ENCODE peak calls at places on chromosome 20, in nine cellular contexts. One of them, this sample, is unnamed.

GRCh38 chr20:51394706-51395105 is 147.8 kb downstream of the NFATC2 start:
- DNase-seq in ACHN: no peak
- DNase-seq in endothelial cell: no peak
- DNase-seq in C1 segment of cervical spinal cord: no peak
- DNase-seq in stimulated activated naive CD8-positive, alpha-beta T cell treated with anti-CD3 and anti-CD28 coated beads, Interleukin-15, amount 100 ng/mL, for 72 hours: no peak
- DNase-seq in suprapubic skin: no peak
- DNase-seq in stimulated activated naive B cell treated with anti-CD40 and anti-IgM and Interleukin-4, amounts not matched to agents 10 μg/mL and 1 μg/mL and 100 μg/mL, for 72 hours: no peak
- DNase-seq in posterior cingulate gyrus: no peak
- DNase-seq in Caki2: no peak
- DNase-seq in this sample: no peak

GRCh38 chr20:50020283-50020682 is 37.5 kb downstream of the SNAI1 start:
- DNase-seq in C1 segment of cervical spinal cord: no peak
- DNase-seq in posterior cingulate gyrus: no peak
- DNase-seq in suprapubic skin: no peak
- DNase-seq in stimulated activated naive B cell treated with anti-CD40 and anti-IgM and Interleukin-4, amounts not matched to agents 10 μg/mL and 1 μg/mL and 100 μg/mL, for 72 hours: no peak
- DNase-seq in ACHN: no peak
- DNase-seq in Caki2: no peak
- DNase-seq in endothelial cell: no peak
- DNase-seq in stimulated activated naive CD8-positive, alpha-beta T cell treated with anti-CD3 and anti-CD28 coated beads, Interleukin-15, amount 100 ng/mL, for 72 hours: no peak
- DNase-seq in this sample: peak; percentile 54

GRCh38 chr20:33650753-33651561 is 11.2 kb upstream of the C20orf144 start:
- DNase-seq in stimulated activated naive CD8-positive, alpha-beta T cell treated with anti-CD3 and anti-CD28 coated beads, Interleukin-15, amount 100 ng/mL, for 72 hours: no peak
- DNase-seq in stimulated activated naive B cell treated with anti-CD40 and anti-IgM and Interleukin-4, amounts not matched to agents 10 μg/mL and 1 μg/mL and 100 μg/mL, for 72 hours: no peak
- DNase-seq in Caki2: no peak
- DNase-seq in ACHN: no peak
- DNase-seq in posterior cingulate gyrus: no peak
- DNase-seq in C1 segment of cervical spinal cord: no peak
- DNase-seq in endothelial cell: no peak
- DNase-seq in suprapubic skin: peak; percentile 68
- DNase-seq in this sample: no peak

GRCh38 chr20:40525356-40525755 is 163.7 kb downstream of the MAFB start:
- DNase-seq in endothelial cell: no peak
- DNase-seq in suprapubic skin: no peak
- DNase-seq in posterior cingulate gyrus: no peak
- DNase-seq in C1 segment of cervical spinal cord: no peak
- DNase-seq in Caki2: no peak
- DNase-seq in ACHN: no peak
- DNase-seq in stimulated activated naive B cell treated with anti-CD40 and anti-IgM and Interleukin-4, amounts not matched to agents 10 μg/mL and 1 μg/mL and 100 μg/mL, for 72 hours: no peak
- DNase-seq in stimulated activated naive CD8-positive, alpha-beta T cell treated with anti-CD3 and anti-CD28 coated beads, Interleukin-15, amount 100 ng/mL, for 72 hours: no peak
- DNase-seq in this sample: no peak

GRCh38 chr20:50491926-50492634 is 18.1 kb upstream of the PTPN1 start:
- DNase-seq in stimulated activated naive CD8-positive, alpha-beta T cell treated with anti-CD3 and anti-CD28 coated beads, Interleukin-15, amount 100 ng/mL, for 72 hours: no peak
- DNase-seq in stimulated activated naive B cell treated with anti-CD40 and anti-IgM and Interleukin-4, amounts not matched to agents 10 μg/mL and 1 μg/mL and 100 μg/mL, for 72 hours: no peak
- DNase-seq in C1 segment of cervical spinal cord: no peak
- DNase-seq in posterior cingulate gyrus: no peak
- DNase-seq in Caki2: no peak
- DNase-seq in endothelial cell: no peak
- DNase-seq in ACHN: no peak
- DNase-seq in suprapubic skin: no peak
- DNase-seq in this sample: no peak

GRCh38 chr20:10576411-10576810 is 97.4 kb downstream of the JAG1 start:
- DNase-seq in stimulated activated naive B cell treated with anti-CD40 and anti-IgM and Interleukin-4, amounts not matched to agents 10 μg/mL and 1 μg/mL and 100 μg/mL, for 72 hours: no peak
- DNase-seq in posterior cingulate gyrus: no peak
- DNase-seq in ACHN: no peak
- DNase-seq in C1 segment of cervical spinal cord: no peak
- DNase-seq in endothelial cell: no peak
- DNase-seq in stimulated activated naive CD8-positive, alpha-beta T cell treated with anti-CD3 and anti-CD28 coated beads, Interleukin-15, amount 100 ng/mL, for 72 hours: no peak
- DNase-seq in suprapubic skin: no peak
- DNase-seq in Caki2: no peak
- DNase-seq in this sample: no peak

GRCh38 chr20:58407201-58407873 is 18.3 kb downstream of the VAPB start:
- DNase-seq in ACHN: no peak
- DNase-seq in posterior cingulate gyrus: no peak
- DNase-seq in Caki2: peak; percentile 81
- DNase-seq in C1 segment of cervical spinal cord: no peak
- DNase-seq in stimulated activated naive CD8-positive, alpha-beta T cell treated with anti-CD3 and anti-CD28 coated beads, Interleukin-15, amount 100 ng/mL, for 72 hours: no peak
- DNase-seq in endothelial cell: no peak
- DNase-seq in stimulated activated naive B cell treated with anti-CD40 and anti-IgM and Interleukin-4, amounts not matched to agents 10 μg/mL and 1 μg/mL and 100 μg/mL, for 72 hours: no peak
- DNase-seq in suprapubic skin: no peak
- DNase-seq in this sample: no peak

GRCh38 chr20:46696791-46697279 is 7.6 kb upstream of the TP53RK start:
- DNase-seq in stimulated activated naive B cell treated with anti-CD40 and anti-IgM and Interleukin-4, amounts not matched to agents 10 μg/mL and 1 μg/mL and 100 μg/mL, for 72 hours: no peak
- DNase-seq in C1 segment of cervical spinal cord: no peak
- DNase-seq in posterior cingulate gyrus: no peak
- DNase-seq in ACHN: no peak
- DNase-seq in endothelial cell: no peak
- DNase-seq in Caki2: no peak
- DNase-seq in stimulated activated naive CD8-positive, alpha-beta T cell treated with anti-CD3 and anti-CD28 coated beads, Interleukin-15, amount 100 ng/mL, for 72 hours: no peak
- DNase-seq in suprapubic skin: no peak
- DNase-seq in this sample: no peak

GRCh38 chr20:50729925-50730764 is 1.2 kb upstream of the PARD6B start:
- DNase-seq in stimulated activated naive CD8-positive, alpha-beta T cell treated with anti-CD3 and anti-CD28 coated beads, Interleukin-15, amount 100 ng/mL, for 72 hours: no peak
- DNase-seq in suprapubic skin: no peak
- DNase-seq in endothelial cell: no peak
- DNase-seq in Caki2: peak; percentile 84
- DNase-seq in stimulated activated naive B cell treated with anti-CD40 and anti-IgM and Interleukin-4, amounts not matched to agents 10 μg/mL and 1 μg/mL and 100 μg/mL, for 72 hours: no peak
- DNase-seq in C1 segment of cervical spinal cord: no peak
- DNase-seq in ACHN: no peak
- DNase-seq in posterior cingulate gyrus: no peak
- DNase-seq in this sample: no peak

GRCh38 chr20:47484303-47484702 is 17.4 kb upstream of the NCOA3 start:
- DNase-seq in suprapubic skin: no peak
- DNase-seq in C1 segment of cervical spinal cord: no peak
- DNase-seq in endothelial cell: no peak
- DNase-seq in Caki2: peak; percentile 50
- DNase-seq in posterior cingulate gyrus: no peak
- DNase-seq in stimulated activated naive B cell treated with anti-CD40 and anti-IgM and Interleukin-4, amounts not matched to agents 10 μg/mL and 1 μg/mL and 100 μg/mL, for 72 hours: no peak
- DNase-seq in stimulated activated naive CD8-positive, alpha-beta T cell treated with anti-CD3 and anti-CD28 coated beads, Interleukin-15, amount 100 ng/mL, for 72 hours: no peak
- DNase-seq in ACHN: no peak
- DNase-seq in this sample: no peak

GRCh38 chr20:37988555-37988954 is 44.7 kb downstream of the TTI1 start:
- DNase-seq in C1 segment of cervical spinal cord: no peak
- DNase-seq in posterior cingulate gyrus: no peak
- DNase-seq in Caki2: no peak
- DNase-seq in ACHN: no peak
- DNase-seq in stimulated activated naive B cell treated with anti-CD40 and anti-IgM and Interleukin-4, amounts not matched to agents 10 μg/mL and 1 μg/mL and 100 μg/mL, for 72 hours: no peak
- DNase-seq in suprapubic skin: no peak
- DNase-seq in stimulated activated naive CD8-positive, alpha-beta T cell treated with anti-CD3 and anti-CD28 coated beads, Interleukin-15, amount 100 ng/mL, for 72 hours: no peak
- DNase-seq in endothelial cell: no peak
- DNase-seq in this sample: no peak

GRCh38 chr20:24665196-24665595 is 195.8 kb downstream of the SYNDIG1 start:
- DNase-seq in endothelial cell: no peak
- DNase-seq in stimulated activated naive CD8-positive, alpha-beta T cell treated with anti-CD3 and anti-CD28 coated beads, Interleukin-15, amount 100 ng/mL, for 72 hours: no peak
- DNase-seq in ACHN: no peak
- DNase-seq in stimulated activated naive B cell treated with anti-CD40 and anti-IgM and Interleukin-4, amounts not matched to agents 10 μg/mL and 1 μg/mL and 100 μg/mL, for 72 hours: no peak
- DNase-seq in Caki2: no peak
- DNase-seq in suprapubic skin: peak; percentile 61
- DNase-seq in C1 segment of cervical spinal cord: no peak
- DNase-seq in posterior cingulate gyrus: no peak
- DNase-seq in this sample: no peak

GRCh38 chr20:24066075-24066700 is 77.6 kb upstream of the GGTLC1 start:
- DNase-seq in suprapubic skin: no peak
- DNase-seq in stimulated activated naive CD8-positive, alpha-beta T cell treated with anti-CD3 and anti-CD28 coated beads, Interleukin-15, amount 100 ng/mL, for 72 hours: peak; percentile 15
- DNase-seq in C1 segment of cervical spinal cord: no peak
- DNase-seq in Caki2: no peak
- DNase-seq in ACHN: no peak
- DNase-seq in posterior cingulate gyrus: no peak
- DNase-seq in stimulated activated naive B cell treated with anti-CD40 and anti-IgM and Interleukin-4, amounts not matched to agents 10 μg/mL and 1 μg/mL and 100 μg/mL, for 72 hours: no peak
- DNase-seq in endothelial cell: no peak
- DNase-seq in this sample: no peak

GRCh38 chr20:41408131-41408789 is 41.6 kb upstream of the EMILIN3 start:
- DNase-seq in posterior cingulate gyrus: no peak
- DNase-seq in Caki2: no peak
- DNase-seq in stimulated activated naive CD8-positive, alpha-beta T cell treated with anti-CD3 and anti-CD28 coated beads, Interleukin-15, amount 100 ng/mL, for 72 hours: peak; percentile 33
- DNase-seq in C1 segment of cervical spinal cord: no peak
- DNase-seq in suprapubic skin: no peak
- DNase-seq in stimulated activated naive B cell treated with anti-CD40 and anti-IgM and Interleukin-4, amounts not matched to agents 10 μg/mL and 1 μg/mL and 100 μg/mL, for 72 hours: no peak
- DNase-seq in ACHN: no peak
- DNase-seq in endothelial cell: no peak
- DNase-seq in this sample: peak; percentile 49

GRCh38 chr20:10370091-10370887 is 63.7 kb downstream of the MKKS start:
- DNase-seq in ACHN: no peak
- DNase-seq in stimulated activated naive CD8-positive, alpha-beta T cell treated with anti-CD3 and anti-CD28 coated beads, Interleukin-15, amount 100 ng/mL, for 72 hours: no peak
- DNase-seq in endothelial cell: no peak
- DNase-seq in posterior cingulate gyrus: no peak
- DNase-seq in stimulated activated naive B cell treated with anti-CD40 and anti-IgM and Interleukin-4, amounts not matched to agents 10 μg/mL and 1 μg/mL and 100 μg/mL, for 72 hours: no peak
- DNase-seq in suprapubic skin: no peak
- DNase-seq in Caki2: no peak
- DNase-seq in C1 segment of cervical spinal cord: no peak
- DNase-seq in this sample: no peak

GRCh38 chr20:46219190-46219589 is 89.1 kb downstream of the CDH22 start:
- DNase-seq in Caki2: no peak
- DNase-seq in stimulated activated naive CD8-positive, alpha-beta T cell treated with anti-CD3 and anti-CD28 coated beads, Interleukin-15, amount 100 ng/mL, for 72 hours: no peak
- DNase-seq in posterior cingulate gyrus: no peak
- DNase-seq in stimulated activated naive B cell treated with anti-CD40 and anti-IgM and Interleukin-4, amounts not matched to agents 10 μg/mL and 1 μg/mL and 100 μg/mL, for 72 hours: no peak
- DNase-seq in C1 segment of cervical spinal cord: no peak
- DNase-seq in ACHN: no peak
- DNase-seq in endothelial cell: no peak
- DNase-seq in suprapubic skin: no peak
- DNase-seq in this sample: no peak

GRCh38 chr20:23013429-23013828 is 21.7 kb upstream of the SSTR4 start:
- DNase-seq in Caki2: no peak
- DNase-seq in C1 segment of cervical spinal cord: no peak
- DNase-seq in stimulated activated naive B cell treated with anti-CD40 and anti-IgM and Interleukin-4, amounts not matched to agents 10 μg/mL and 1 μg/mL and 100 μg/mL, for 72 hours: no peak
- DNase-seq in suprapubic skin: no peak
- DNase-seq in ACHN: no peak
- DNase-seq in posterior cingulate gyrus: no peak
- DNase-seq in endothelial cell: no peak
- DNase-seq in stimulated activated naive CD8-positive, alpha-beta T cell treated with anti-CD3 and anti-CD28 coated beads, Interleukin-15, amount 100 ng/mL, for 72 hours: no peak
- DNase-seq in this sample: no peak

GRCh38 chr20:14303106-14303505 is 34.3 kb downstream of the FLRT3 start:
- DNase-seq in ACHN: no peak
- DNase-seq in endothelial cell: no peak
- DNase-seq in posterior cingulate gyrus: no peak
- DNase-seq in Caki2: no peak
- DNase-seq in suprapubic skin: no peak
- DNase-seq in stimulated activated naive CD8-positive, alpha-beta T cell treated with anti-CD3 and anti-CD28 coated beads, Interleukin-15, amount 100 ng/mL, for 72 hours: no peak
- DNase-seq in C1 segment of cervical spinal cord: no peak
- DNase-seq in stimulated activated naive B cell treated with anti-CD40 and anti-IgM and Interleukin-4, amounts not matched to agents 10 μg/mL and 1 μg/mL and 100 μg/mL, for 72 hours: no peak
- DNase-seq in this sample: no peak

GRCh38 chr20:1911536-1911935 is 16.3 kb downstream of the SIRPA start:
- DNase-seq in stimulated activated naive CD8-positive, alpha-beta T cell treated with anti-CD3 and anti-CD28 coated beads, Interleukin-15, amount 100 ng/mL, for 72 hours: no peak
- DNase-seq in stimulated activated naive B cell treated with anti-CD40 and anti-IgM and Interleukin-4, amounts not matched to agents 10 μg/mL and 1 μg/mL and 100 μg/mL, for 72 hours: no peak
- DNase-seq in C1 segment of cervical spinal cord: no peak
- DNase-seq in posterior cingulate gyrus: peak; percentile 30
- DNase-seq in endothelial cell: no peak
- DNase-seq in suprapubic skin: no peak
- DNase-seq in ACHN: no peak
- DNase-seq in Caki2: no peak
- DNase-seq in this sample: no peak

GRCh38 chr20:47607208-47607613 is 105.5 kb downstream of the NCOA3 start:
- DNase-seq in posterior cingulate gyrus: no peak
- DNase-seq in suprapubic skin: no peak
- DNase-seq in ACHN: no peak
- DNase-seq in Caki2: no peak
- DNase-seq in stimulated activated naive B cell treated with anti-CD40 and anti-IgM and Interleukin-4, amounts not matched to agents 10 μg/mL and 1 μg/mL and 100 μg/mL, for 72 hours: no peak
- DNase-seq in C1 segment of cervical spinal cord: no peak
- DNase-seq in stimulated activated naive CD8-positive, alpha-beta T cell treated with anti-CD3 and anti-CD28 coated beads, Interleukin-15, amount 100 ng/mL, for 72 hours: no peak
- DNase-seq in endothelial cell: no peak
- DNase-seq in this sample: no peak

GRCh38 chr20:43724383-43724782 is 2.4 kb downstream of the GTSF1L start:
- DNase-seq in ACHN: no peak
- DNase-seq in suprapubic skin: no peak
- DNase-seq in stimulated activated naive B cell treated with anti-CD40 and anti-IgM and Interleukin-4, amounts not matched to agents 10 μg/mL and 1 μg/mL and 100 μg/mL, for 72 hours: no peak
- DNase-seq in endothelial cell: no peak
- DNase-seq in posterior cingulate gyrus: no peak
- DNase-seq in stimulated activated naive CD8-positive, alpha-beta T cell treated with anti-CD3 and anti-CD28 coated beads, Interleukin-15, amount 100 ng/mL, for 72 hours: no peak
- DNase-seq in Caki2: no peak
- DNase-seq in C1 segment of cervical spinal cord: no peak
- DNase-seq in this sample: no peak

GRCh38 chr20:34907616-34908469 is 31.4 kb downstream of the ACSS2 start:
- DNase-seq in ACHN: peak; percentile 79
- DNase-seq in suprapubic skin: no peak
- DNase-seq in Caki2: peak; percentile 91
- DNase-seq in stimulated activated naive B cell treated with anti-CD40 and anti-IgM and Interleukin-4, amounts not matched to agents 10 μg/mL and 1 μg/mL and 100 μg/mL, for 72 hours: no peak
- DNase-seq in posterior cingulate gyrus: no peak
- DNase-seq in stimulated activated naive CD8-positive, alpha-beta T cell treated with anti-CD3 and anti-CD28 coated beads, Interleukin-15, amount 100 ng/mL, for 72 hours: no peak
- DNase-seq in C1 segment of cervical spinal cord: no peak
- DNase-seq in endothelial cell: peak; percentile 9
- DNase-seq in this sample: peak; percentile 65

GRCh38 chr20:46638367-46639274 is 12.6 kb downstream of the SLC13A3 start:
- DNase-seq in ACHN: no peak
- DNase-seq in stimulated activated naive CD8-positive, alpha-beta T cell treated with anti-CD3 and anti-CD28 coated beads, Interleukin-15, amount 100 ng/mL, for 72 hours: no peak
- DNase-seq in endothelial cell: no peak
- DNase-seq in Caki2: no peak
- DNase-seq in C1 segment of cervical spinal cord: no peak
- DNase-seq in posterior cingulate gyrus: peak; percentile 41
- DNase-seq in suprapubic skin: no peak
- DNase-seq in stimulated activated naive B cell treated with anti-CD40 and anti-IgM and Interleukin-4, amounts not matched to agents 10 μg/mL and 1 μg/mL and 100 μg/mL, for 72 hours: no peak
- DNase-seq in this sample: no peak

GRCh38 chr20:32764000-32764960 is 2.1 kb downstream of the DNMT3B start:
- DNase-seq in stimulated activated naive B cell treated with anti-CD40 and anti-IgM and Interleukin-4, amounts not matched to agents 10 μg/mL and 1 μg/mL and 100 μg/mL, for 72 hours: no peak
- DNase-seq in C1 segment of cervical spinal cord: no peak
- DNase-seq in endothelial cell: peak; percentile 28
- DNase-seq in Caki2: peak; percentile 88
- DNase-seq in suprapubic skin: no peak
- DNase-seq in stimulated activated naive CD8-positive, alpha-beta T cell treated with anti-CD3 and anti-CD28 coated beads, Interleukin-15, amount 100 ng/mL, for 72 hours: no peak
- DNase-seq in ACHN: no peak
- DNase-seq in posterior cingulate gyrus: no peak
- DNase-seq in this sample: no peak

GRCh38 chr20:5482791-5483190 is 166.0 kb upstream of the PROKR2 start:
- DNase-seq in endothelial cell: no peak
- DNase-seq in posterior cingulate gyrus: no peak
- DNase-seq in Caki2: no peak
- DNase-seq in stimulated activated naive CD8-positive, alpha-beta T cell treated with anti-CD3 and anti-CD28 coated beads, Interleukin-15, amount 100 ng/mL, for 72 hours: no peak
- DNase-seq in suprapubic skin: peak; percentile 1
- DNase-seq in stimulated activated naive B cell treated with anti-CD40 and anti-IgM and Interleukin-4, amounts not matched to agents 10 μg/mL and 1 μg/mL and 100 μg/mL, for 72 hours: no peak
- DNase-seq in C1 segment of cervical spinal cord: no peak
- DNase-seq in ACHN: no peak
- DNase-seq in this sample: no peak

GRCh38 chr20:23152308-23152892 is 66.3 kb upstream of the CD93 start:
- DNase-seq in stimulated activated naive B cell treated with anti-CD40 and anti-IgM and Interleukin-4, amounts not matched to agents 10 μg/mL and 1 μg/mL and 100 μg/mL, for 72 hours: no peak
- DNase-seq in stimulated activated naive CD8-positive, alpha-beta T cell treated with anti-CD3 and anti-CD28 coated beads, Interleukin-15, amount 100 ng/mL, for 72 hours: no peak
- DNase-seq in suprapubic skin: peak; percentile 84
- DNase-seq in posterior cingulate gyrus: no peak
- DNase-seq in ACHN: no peak
- DNase-seq in C1 segment of cervical spinal cord: no peak
- DNase-seq in endothelial cell: no peak
- DNase-seq in Caki2: no peak
- DNase-seq in this sample: peak; percentile 53

GRCh38 chr20:32870985-32871384 is 12.3 kb downstream of the EFCAB8 start:
- DNase-seq in stimulated activated naive CD8-positive, alpha-beta T cell treated with anti-CD3 and anti-CD28 coated beads, Interleukin-15, amount 100 ng/mL, for 72 hours: no peak
- DNase-seq in endothelial cell: no peak
- DNase-seq in suprapubic skin: no peak
- DNase-seq in Caki2: no peak
- DNase-seq in ACHN: no peak
- DNase-seq in stimulated activated naive B cell treated with anti-CD40 and anti-IgM and Interleukin-4, amounts not matched to agents 10 μg/mL and 1 μg/mL and 100 μg/mL, for 72 hours: no peak
- DNase-seq in posterior cingulate gyrus: no peak
- DNase-seq in C1 segment of cervical spinal cord: no peak
- DNase-seq in this sample: no peak

GRCh38 chr20:940926-941325 is 24.8 kb upstream of the ANGPT4 start:
- DNase-seq in posterior cingulate gyrus: no peak
- DNase-seq in C1 segment of cervical spinal cord: no peak
- DNase-seq in suprapubic skin: no peak
- DNase-seq in stimulated activated naive CD8-positive, alpha-beta T cell treated with anti-CD3 and anti-CD28 coated beads, Interleukin-15, amount 100 ng/mL, for 72 hours: no peak
- DNase-seq in stimulated activated naive B cell treated with anti-CD40 and anti-IgM and Interleukin-4, amounts not matched to agents 10 μg/mL and 1 μg/mL and 100 μg/mL, for 72 hours: no peak
- DNase-seq in endothelial cell: no peak
- DNase-seq in Caki2: no peak
- DNase-seq in ACHN: no peak
- DNase-seq in this sample: no peak

GRCh38 chr20:57219071-57219677 is 47.3 kb downstream of the BMP7 start:
- DNase-seq in Caki2: no peak
- DNase-seq in ACHN: no peak
- DNase-seq in suprapubic skin: no peak
- DNase-seq in endothelial cell: no peak
- DNase-seq in stimulated activated naive CD8-positive, alpha-beta T cell treated with anti-CD3 and anti-CD28 coated beads, Interleukin-15, amount 100 ng/mL, for 72 hours: no peak
- DNase-seq in stimulated activated naive B cell treated with anti-CD40 and anti-IgM and Interleukin-4, amounts not matched to agents 10 μg/mL and 1 μg/mL and 100 μg/mL, for 72 hours: no peak
- DNase-seq in posterior cingulate gyrus: no peak
- DNase-seq in C1 segment of cervical spinal cord: no peak
- DNase-seq in this sample: no peak

GRCh38 chr20:51249215-51249614 is 226.3 kb upstream of the KCNG1 start:
- DNase-seq in suprapubic skin: no peak
- DNase-seq in stimulated activated naive CD8-positive, alpha-beta T cell treated with anti-CD3 and anti-CD28 coated beads, Interleukin-15, amount 100 ng/mL, for 72 hours: no peak
- DNase-seq in endothelial cell: no peak
- DNase-seq in posterior cingulate gyrus: no peak
- DNase-seq in Caki2: no peak
- DNase-seq in C1 segment of cervical spinal cord: no peak
- DNase-seq in stimulated activated naive B cell treated with anti-CD40 and anti-IgM and Interleukin-4, amounts not matched to agents 10 μg/mL and 1 μg/mL and 100 μg/mL, for 72 hours: no peak
- DNase-seq in ACHN: no peak
- DNase-seq in this sample: no peak

GRCh38 chr20:29079769-29080690 is 2177.4 kb upstream of the DEFB115 start:
- DNase-seq in ACHN: no peak
- DNase-seq in C1 segment of cervical spinal cord: no peak
- DNase-seq in stimulated activated naive CD8-positive, alpha-beta T cell treated with anti-CD3 and anti-CD28 coated beads, Interleukin-15, amount 100 ng/mL, for 72 hours: peak; percentile 66
- DNase-seq in suprapubic skin: no peak
- DNase-seq in endothelial cell: no peak
- DNase-seq in Caki2: no peak
- DNase-seq in posterior cingulate gyrus: no peak
- DNase-seq in stimulated activated naive B cell treated with anti-CD40 and anti-IgM and Interleukin-4, amounts not matched to agents 10 μg/mL and 1 μg/mL and 100 μg/mL, for 72 hours: no peak
- DNase-seq in this sample: no peak

This sample was measured in Kasumi-1.